ENCODE peak calls at places on chromosomes 3 and 15, in four cellular contexts. V is GM12878, W is HepG2, J is K562. R is an unnamed sample.

GRCh38 chr3:146431240-146431639 is 38.1 kb downstream of the PLSCR2 start:
- DNase-seq in J (no peak), W (no peak), V (no peak), R (no peak)

GRCh38 chr3:13141991-13142412 is 68.8 kb upstream of the IQSEC1 start:
- DNase-seq in W (no peak), J (peak), V (no peak), R (peak)

GRCh38 chr3:11534011-11534782 is 109.5 kb downstream of the VGLL4 start:
- DNase-seq in V (no peak), J (no peak), W (no peak), R (no peak)

GRCh38 chr3:25940935-25941334 is 151.0 kb downstream of the OXSM start:
- DNase-seq in J (no peak), W (no peak), V (no peak), R (no peak)

GRCh38 chr15:42118650-42119531 is 24.5 kb upstream of the PLA2G4D start:
- DNase-seq in J (no peak), V (no peak), W (no peak), R (no peak)

GRCh38 chr15:90376789-90377188 is 11.3 kb upstream of the IQGAP1 start:
- DNase-seq in V (no peak), W (no peak), J (no peak), R (no peak)

GRCh38 chr15:69576948-69577351 is 124.3 kb downstream of the RPLP1 start:
- DNase-seq in W (no peak), J (no peak), V (no peak), R (no peak)

GRCh38 chr15:52144656-52145055 is 32.1 kb upstream of the BCL2L10 start:
- DNase-seq in V (no peak), W (no peak), J (no peak), R (no peak)

GRCh38 chr3:109265300-109265699 is 51.0 kb downstream of the DPPA2 start:
- DNase-seq in W (no peak), V (no peak), J (no peak), R (no peak)

GRCh38 chr3:158105124-158105709 is 1.0 kb downstream of the SHOX2 start:
- DNase-seq in V (no peak), W (no peak), J (peak), R (peak)

GRCh38 chr3:44584646-44585501 is at the start of gene ZNF660:
- DNase-seq in J (peak), V (no peak), W (peak), R (no peak)

GRCh38 chr15:68414591-68414990 is 17.4 kb downstream of the ITGA11 start:
- DNase-seq in J (no peak), V (no peak), W (no peak), R (no peak)

GRCh38 chr3:152554980-152555379 is 280.0 kb upstream of the P2RY1 start:
- DNase-seq in W (no peak), V (no peak), J (no peak), R (no peak)

GRCh38 chr3:99896482-99896881 is 78.8 kb downstream of the CMSS1 start:
- DNase-seq in V (no peak), J (no peak), W (no peak), R (no peak)

GRCh38 chr3:128483657-128484403 is 9.2 kb downstream of the GATA2 start:
- DNase-seq in W (no peak), J (no peak), V (no peak), R (no peak)

GRCh38 chr3:73393005-73393404 is 231.7 kb downstream of the PDZRN3 start:
- DNase-seq in W (no peak), V (no peak), J (no peak), R (no peak)

GRCh38 chr15:77840962-77841361 is 208.2 kb upstream of the LINGO1 start:
- DNase-seq in V (no peak), J (no peak), W (no peak), R (no peak)

GRCh38 chr3:148796799-148797198 is 30.8 kb upstream of the CPB1 start:
- DNase-seq in J (no peak), V (no peak), W (no peak), R (no peak)

GRCh38 chr3:16467368-16467767 is 46.1 kb downstream of the RFTN1 start:
- DNase-seq in W (no peak), V (peak), J (no peak), R (no peak)

GRCh38 chr15:41465822-41466421 is 27.8 kb upstream of the ITPKA start:
- DNase-seq in J (peak), W (peak), V (no peak), R (peak)

GRCh38 chr3:148873928-148874326 is 8.8 kb downstream of the CPA3 start:
- DNase-seq in W (no peak), J (no peak), V (no peak), R (no peak)

GRCh38 chr3:115512565-115513410 is 110.5 kb upstream of the GAP43 start:
- DNase-seq in W (no peak), J (no peak), V (no peak), R (peak)

GRCh38 chr3:30269751-30270445 is 336.5 kb upstream of the TGFBR2 start:
- DNase-seq in V (no peak), W (no peak), J (no peak), R (no peak)

GRCh38 chr3:45776611-45777010 is 19.7 kb downstream of the SLC6A20 start:
- DNase-seq in J (no peak), V (no peak), W (no peak), R (no peak)
- TF ChIP-seq FOXK2 in J (no peak), V (no peak), W (no peak), R (no peak)

DNA sequence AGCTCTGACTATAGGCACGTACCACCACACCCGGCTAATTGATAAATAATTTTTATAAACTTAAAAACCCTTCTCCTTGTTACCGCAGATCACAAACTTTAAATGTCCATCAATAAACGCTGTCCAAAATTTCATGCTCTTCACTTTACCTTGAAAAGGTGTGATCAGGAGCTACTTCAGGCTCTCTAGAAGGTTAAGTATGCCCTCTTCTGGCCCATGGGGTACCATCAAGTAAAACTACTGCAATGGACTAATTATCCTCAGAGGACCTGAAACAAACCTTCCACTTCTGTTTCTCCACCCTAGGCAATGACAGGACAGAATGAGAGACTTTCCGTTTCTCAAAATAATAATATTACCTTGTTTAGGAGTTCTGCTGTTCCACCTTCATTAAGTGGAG is 9.2 kb downstream of the LZTFL1 start:
- DNase-seq in J (peak), V (no peak), W (no peak), R (no peak)
- TF ChIP-seq FOXK2 in J (no peak), V (no peak), W (no peak), R (no peak)

GRCh38 chr3:161224786-161225185 is 3.7 kb downstream of the NMD3 start:
- DNase-seq in W (no peak), V (no peak), J (no peak), R (no peak)

GRCh38 chr3:161220850-161221753 is at the start of gene NMD3:
- DNase-seq in V (peak), W (peak), J (peak), R (peak)

GRCh38 chr3:161219495-161219894 is 1.6 kb upstream of the NMD3 start:
- DNase-seq in W (no peak), J (no peak), V (no peak), R (no peak)

GRCh38 chr3:161221881-161222600 is 930 bp downstream of the NMD3 start:
- DNase-seq in W (no peak), J (peak), V (no peak), R (peak)

DNA sequence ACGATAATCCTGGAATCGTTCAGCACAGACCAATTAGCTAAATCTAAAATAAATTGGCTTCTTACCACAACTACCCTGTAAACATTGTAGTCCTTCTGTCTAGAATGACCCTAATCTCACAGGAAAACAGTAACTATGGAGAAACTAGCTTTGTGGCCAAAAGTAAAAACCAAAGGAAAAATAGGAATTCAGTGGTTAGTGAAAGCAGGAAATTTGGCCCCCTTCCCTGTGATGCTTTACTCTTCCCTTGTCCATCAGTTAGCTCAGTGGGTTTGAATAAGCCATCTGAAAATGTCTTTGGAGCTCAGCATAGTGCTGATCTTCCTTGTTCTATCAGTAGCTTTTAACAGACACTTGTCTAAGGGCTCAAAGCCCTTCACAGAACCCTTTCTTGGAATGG is 1.6 kb downstream of the NMD3 start:
- DNase-seq in V (no peak), W (no peak), J (peak), R (no peak)
- TF ChIP-seq FOXK2 in V (no peak), W (no peak), J (no peak), R (no peak)

DNA sequence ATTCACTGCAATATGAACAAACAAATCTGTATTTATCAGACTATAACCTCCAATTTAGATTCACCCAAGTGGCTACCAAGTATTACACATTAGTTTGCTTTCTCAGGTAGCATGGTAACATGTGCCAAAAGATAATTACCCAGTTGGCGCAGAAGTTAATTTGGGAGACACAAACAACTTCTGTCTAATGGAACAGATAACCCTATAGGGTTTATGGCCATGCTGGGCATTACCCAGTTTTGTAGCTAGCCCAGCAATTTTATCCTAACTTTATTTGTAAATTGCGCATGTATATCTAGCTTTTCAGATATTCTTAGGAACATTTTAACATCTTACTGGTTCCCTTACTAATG is 779 bp downstream of the RPL22L1 start:
- DNase-seq in J (no peak), V (no peak), W (no peak), R (no peak)
- TF ChIP-seq FOXK2 in J (no peak), V (no peak), W (no peak), R (no peak)

DNA sequence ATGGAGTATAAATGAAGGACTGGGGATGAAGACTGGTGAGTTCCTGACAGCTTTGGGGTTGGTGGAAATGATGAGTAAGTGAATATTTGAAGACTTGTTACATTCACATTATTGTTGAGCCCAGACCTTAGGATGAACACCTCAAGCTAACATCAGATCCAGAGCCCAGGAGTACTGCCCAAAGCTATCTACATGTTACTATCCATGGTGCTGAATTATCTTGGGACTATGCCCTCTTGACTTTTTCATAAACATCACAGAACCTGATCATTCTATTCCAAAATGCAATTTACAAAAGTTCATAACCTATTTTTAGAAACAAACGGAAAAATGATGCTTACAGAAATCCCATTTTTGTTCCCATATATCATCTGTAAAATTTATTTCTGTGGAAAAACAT is 613.3 kb downstream of the TUSC7 start:
- DNase-seq in V (no peak), J (no peak), W (no peak), R (peak)
- TF ChIP-seq FOXK2 in V (no peak), J (no peak), W (no peak), R (no peak)

GRCh38 chr15:65998486-65998885 is 129.2 kb downstream of the RAB11A start:
- DNase-seq in V (no peak), J (no peak), W (no peak), R (no peak)
- TF ChIP-seq FOXK2 in V (no peak), J (no peak), W (no peak), R (no peak)

DNA sequence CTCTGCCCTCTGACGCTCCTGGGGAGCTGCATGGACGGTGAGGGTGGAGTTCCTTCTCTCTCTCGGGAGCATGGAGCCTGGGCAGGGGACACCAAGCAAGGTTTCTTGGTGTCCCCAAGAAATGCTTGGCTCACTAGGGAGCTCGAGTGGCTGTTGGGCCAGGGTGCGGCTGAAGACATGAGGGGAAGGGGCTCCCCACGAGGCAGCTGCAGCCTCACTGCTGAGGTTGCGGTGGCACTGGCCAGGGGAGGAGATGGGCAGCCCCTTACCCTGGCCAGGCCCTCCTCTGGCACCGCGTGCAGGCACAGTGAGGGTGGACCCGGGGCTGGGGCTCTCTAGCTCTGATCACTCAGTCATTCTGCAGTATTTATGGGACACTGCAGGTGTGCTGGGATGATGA is 43.5 kb upstream of the SLC41A3 start:
- DNase-seq in W (no peak), J (no peak), V (no peak), R (no peak)
- TF ChIP-seq FOXK2 in W (no peak), J (no peak), V (no peak), R (no peak)

GRCh38 chr3:51398595-51399310 is 7.7 kb downstream of the RBM15B start:
- DNase-seq in J (no peak), W (no peak), V (no peak), R (no peak)
- TF ChIP-seq FOXK2 in J (no peak), W (no peak), V (no peak), R (no peak)

GRCh38 chr3:39104961-39105686 is 2.3 kb downstream of the GORASP1 start:
- DNase-seq in V (no peak), J (no peak), W (no peak), R (no peak)
- TF ChIP-seq FOXK2 in V (no peak), J (no peak), W (no peak), R (no peak)

DNA sequence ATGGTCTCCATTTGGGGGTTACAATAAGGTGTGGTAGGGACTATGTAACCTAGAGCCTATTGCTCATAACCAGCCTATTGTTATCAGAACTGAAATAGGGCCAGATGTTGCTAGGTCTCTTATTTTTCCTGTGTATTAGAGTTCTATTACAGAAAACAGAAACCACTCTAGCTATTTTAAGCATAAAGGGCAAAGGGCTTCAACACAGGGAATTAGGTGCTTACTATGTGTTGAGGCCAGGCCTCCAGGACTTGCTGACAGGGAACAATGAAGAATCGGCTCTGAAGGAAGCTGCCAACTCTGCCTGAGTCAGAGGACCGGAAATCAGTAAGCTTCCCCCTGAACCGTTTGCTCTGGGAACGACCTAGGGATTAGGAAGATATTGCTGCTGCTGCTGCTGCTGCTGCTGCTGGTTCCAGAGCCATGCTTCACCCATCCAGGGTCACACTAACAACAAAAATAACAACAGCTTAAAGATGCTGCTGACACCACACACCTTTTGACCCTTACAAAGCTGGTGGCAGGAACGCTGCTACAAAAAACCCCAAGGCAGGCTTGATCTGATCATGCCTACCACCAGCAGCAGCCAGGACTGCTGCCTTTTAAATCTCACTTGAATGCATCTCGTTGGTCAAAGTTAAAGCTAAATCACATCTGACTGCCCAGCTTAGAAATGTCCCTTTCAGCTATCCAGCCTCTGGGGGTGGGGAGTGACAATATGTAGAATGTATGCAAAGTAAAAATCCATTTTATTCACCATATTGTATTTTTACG is 276.9 kb upstream of the IL12A start:
- DNase-seq in W (no peak), J (no peak), V (no peak), R (no peak)
- TF ChIP-seq FOXK2 in W (no peak), J (no peak), V (no peak), R (no peak)

R was measured in HEK293T.